ENCODE peak calls at places on chromosome 7, in six cellular contexts. F is AG10803; S is NCI-H226; C is stimulated activated CD8-positive, alpha-beta memory T cell treated with anti-CD3 and anti-CD28 coated beads, Interleukin-15, amount 100 ng/mL, for 4 hours; E is AG09319; W is DMS79 treated with DMSO at 0.1 percent for 48 hours. J is an unnamed sample.
A peak's percentile ranks its signal among the peaks of the same experiment; 100 is the strongest.

GRCh38 chr7:81501220-81501619 is 268.6 kb downstream of the HGF start:
- DNase-seq in F (peak; percentile 35), S (no peak), C (no peak), E (no peak), W (no peak), J (peak; percentile 24)

GRCh38 chr7:134720091-134720935 is 59.1 kb upstream of the CALD1 start:
- DNase-seq in F (peak; percentile 80), S (no peak), C (no peak), E (no peak), W (no peak), J (no peak)

GRCh38 chr7:34013421-34013820 is 108.1 kb downstream of the BMPER start:
- DNase-seq in F (no peak), S (no peak), C (no peak), E (no peak), W (no peak), J (no peak)

GRCh38 chr7:111264111-111264868 is 173.4 kb downstream of the LRRN3 start:
- DNase-seq in F (no peak), S (no peak), C (no peak), E (no peak), W (no peak), J (no peak)

GRCh38 chr7:84677386-84677785 is 482.8 kb upstream of the SEMA3A start:
- DNase-seq in F (peak; percentile 85), S (no peak), C (no peak), E (no peak), W (no peak), J (no peak)

GRCh38 chr7:16416289-16417282 is 4.8 kb downstream of the CRPPA start:
- DNase-seq in F (peak; percentile 88), S (peak; percentile 63), C (no peak), E (no peak), W (no peak), J (peak; percentile 60)

GRCh38 chr7:24936121-24936824 is 43.7 kb downstream of the OSBPL3 start:
- DNase-seq in F (peak; percentile 59), S (no peak), C (no peak), E (no peak), W (no peak), J (no peak)

GRCh38 chr7:135792334-135792733 is 43.7 kb upstream of the FAM180A start:
- DNase-seq in F (no peak), S (no peak), C (no peak), E (no peak), W (no peak), J (no peak)

GRCh38 chr7:140062118-140062527 is 628 bp downstream of the PARP12 start:
- DNase-seq in F (no peak), S (no peak), C (peak; percentile 34), E (no peak), W (peak; percentile 23), J (no peak)

GRCh38 chr7:102432476-102433318 is 678 bp upstream of the ORAI2 start:
- DNase-seq in F (no peak), S (no peak), C (no peak), E (no peak), W (peak; percentile 21), J (no peak)

GRCh38 chr7:32073533-32073932 is 3.3 kb upstream of the PDE1C start:
- DNase-seq in F (peak; percentile 65), S (no peak), C (no peak), E (no peak), W (no peak), J (no peak)

J was measured in kidney glomerular epithelial cell.